ENCODE peak calls at places on chromosomes 5 and 9, in four cellular contexts. V, W, Q and N are unnamed samples.

GRCh38 chr5:74613283-74613682 is 27.2 kb downstream of the ENC1 start:
- DNase-seq in V (no peak), W (no peak), Q (no peak), N (no peak)

GRCh38 chr5:40428129-40428528 is 251.6 kb upstream of the PTGER4 start:
- DNase-seq in V (no peak), W (no peak), Q (no peak), N (no peak)

GRCh38 chr5:36696059-36696673 is 89.8 kb downstream of the SLC1A3 start:
- DNase-seq in V (peak), W (peak), Q (no peak), N (no peak)

GRCh38 chr5:112576298-112576925 is 157.3 kb upstream of the EPB41L4A start:
- DNase-seq in V (no peak), W (no peak), Q (no peak), N (no peak)

GRCh38 chr9:93090091-93090655 is 5.8 kb upstream of the CARD19 start:
- DNase-seq in V (no peak), W (no peak), Q (no peak), N (no peak)

GRCh38 chr5:160285311-160285710 is 27.1 kb downstream of the CCNJL start:
- DNase-seq in V (no peak), W (no peak), Q (no peak), N (no peak)

GRCh38 chr9:93829271-93830223 is 125.6 kb downstream of the BARX1 start:
- DNase-seq in V (peak), W (no peak), Q (no peak), N (no peak)

GRCh38 chr9:87290241-87290700 is 207.4 kb upstream of the DAPK1 start:
- DNase-seq in V (no peak), W (no peak), Q (no peak), N (no peak)

GRCh38 chr9:109286571-109286977 is 34.3 kb downstream of the EPB41L4B start:
- DNase-seq in V (no peak), W (no peak), Q (no peak), N (no peak)

GRCh38 chr9:83231039-83231438 is 168.1 kb upstream of the RASEF start:
- DNase-seq in V (no peak), W (no peak), Q (no peak), N (no peak)

GRCh38 chr5:133324058-133324457 is 272.2 kb downstream of the HSPA4 start:
- DNase-seq in V (no peak), W (no peak), Q (no peak), N (no peak)

GRCh38 chr5:126007841-126008240 is 415.4 kb upstream of the GRAMD2B start:
- DNase-seq in V (no peak), W (no peak), Q (no peak), N (no peak)

GRCh38 chr5:22678886-22679285 is 174.3 kb downstream of the CDH12 start:
- DNase-seq in V (no peak), W (no peak), Q (no peak), N (no peak)